ENCODE peak calls at places on chromosomes 1 and 21, in ten cellular contexts. B, F, Z, Q, E, M, J, P, A and C are unnamed samples.

GRCh38 chr1:51519857-51520699 is 1.0 kb upstream of the EPS15 start:
- DNase-seq in B (no peak), F (peak), Z (no peak), Q (no peak), E (peak), M (no peak), J (no peak), P (no peak), A (peak), C (peak)

GRCh38 chr1:53516181-53516580 is 57.0 kb downstream of the DMRTB1 start:
- DNase-seq in B (no peak), F (no peak), Z (no peak), Q (no peak), E (no peak), M (no peak), J (no peak), P (no peak), A (no peak), C (no peak)

GRCh38 chr1:112515311-112516009 is 6.7 kb downstream of the WNT2B start:
- DNase-seq in B (no peak), F (peak), Z (peak), Q (no peak), E (peak), M (peak), J (no peak), P (no peak), A (peak), C (peak)

GRCh38 chr1:113812661-113813135 is 422 bp upstream of the RSBN1 start:
- DNase-seq in B (no peak), F (no peak), Z (no peak), Q (peak), E (no peak), M (peak), J (no peak), P (no peak), A (no peak), C (no peak)

GRCh38 chr1:4171480-4172450 is 271.7 kb upstream of the C1orf174 start:
- DNase-seq in B (no peak), F (no peak), Z (no peak), Q (no peak), E (no peak), M (no peak), J (no peak), P (peak), A (no peak), C (no peak)

GRCh38 chr1:198876371-198876871 is 237.6 kb downstream of the PTPRC start:
- DNase-seq in B (peak), F (no peak), Z (no peak), Q (no peak), E (no peak), M (peak), J (no peak), P (no peak), A (no peak), C (no peak)

GRCh38 chr1:3174487-3175247 is 105.7 kb downstream of the PRDM16 start:
- DNase-seq in B (no peak), F (no peak), Z (peak), Q (no peak), E (peak), M (no peak), J (no peak), P (peak), A (peak), C (peak)

GRCh38 chr1:160261526-160261877 is 847 bp downstream of the DCAF8 start:
- DNase-seq in B (no peak), F (peak), Z (peak), Q (peak), E (peak), M (peak), J (peak), P (no peak), A (peak), C (peak)

GRCh38 chr1:154747841-154748766 is 122.0 kb downstream of the KCNN3 start:
- DNase-seq in B (no peak), F (no peak), Z (no peak), Q (peak), E (peak), M (peak), J (no peak), P (no peak), A (no peak), C (no peak)

GRCh38 chr1:96519851-96520281 is 201.7 kb upstream of the PTBP2 start:
- DNase-seq in B (no peak), F (no peak), Z (peak), Q (no peak), E (no peak), M (peak), J (no peak), P (no peak), A (no peak), C (no peak)

GRCh38 chr1:162679298-162679697 is 47.0 kb downstream of the DDR2 start:
- DNase-seq in B (no peak), F (no peak), Z (no peak), Q (no peak), E (no peak), M (no peak), J (no peak), P (no peak), A (no peak), C (no peak)

GRCh38 chr21:22474403-22474802 is 1476.2 kb downstream of the NCAM2 start:
- DNase-seq in B (no peak), F (no peak), Z (no peak), Q (peak), E (no peak), M (no peak), J (no peak), P (no peak), A (no peak), C (no peak)

GRCh38 chr1:25549273-25550154 is 6.1 kb downstream of the LDLRAP1 start:
- DNase-seq in B (peak), F (peak), Z (peak), Q (no peak), E (no peak), M (no peak), J (peak), P (peak), A (peak), C (peak)

GRCh38 chr21:39444406-39445145 is 1.0 kb downstream of the LCA5L start:
- DNase-seq in B (no peak), F (peak), Z (peak), Q (peak), E (peak), M (peak), J (no peak), P (no peak), A (peak), C (no peak)

GRCh38 chr1:39919545-39919944 is 17.8 kb upstream of the MYCL start:
- DNase-seq in B (peak), F (peak), Z (peak), Q (peak), E (peak), M (peak), J (peak), P (peak), A (peak), C (peak)